ENCODE peak calls at places on chromosome 18, in seven cellular contexts. X is ureter, L is SK-MEL-5, V is BE2C, G is AG20443, S is kidney tubule cell, I is esophagus squamous epithelium. U is an unnamed sample.
A peak's percentile ranks its signal among the peaks of the same experiment; 100 is the strongest.

GRCh38 chr18:39173022-39173421 is 1607.4 kb upstream of the CELF4 start:
- DNase-seq in G (no peak), I (no peak), V (no peak), S (peak; percentile 67), L (no peak), X (no peak), U (peak; percentile 75)

GRCh38 chr18:49869354-49869753 is 56.0 kb upstream of the ACAA2 start:
- DNase-seq in G (no peak), L (no peak), I (no peak), S (no peak), V (no peak), X (no peak), U (no peak)

GRCh38 chr18:55301196-55301540 is 286.8 kb downstream of the TCF4 start:
- DNase-seq in V (no peak), G (peak; percentile 16), L (no peak), S (no peak), I (no peak), X (no peak), U (no peak)

GRCh38 chr18:7221424-7222155 is 9.3 kb upstream of the LRRC30 start:
- DNase-seq in S (peak; percentile 77), L (peak; percentile 88), I (no peak), V (peak; percentile 23), X (no peak), G (peak; percentile 65), U (peak; percentile 95)

GRCh38 chr18:48831113-48831759 is 119.5 kb downstream of the SMAD7 start:
- DNase-seq in G (no peak), V (no peak), I (no peak), X (peak; percentile 34), L (no peak), S (no peak), U (no peak)

GRCh38 chr18:48860276-48861180 is 90.2 kb downstream of the SMAD7 start:
- DNase-seq in L (no peak), X (no peak), I (no peak), V (no peak), G (no peak), S (no peak), U (no peak)

GRCh38 chr18:23862071-23862470 is 152.5 kb upstream of the TTC39C start:
- DNase-seq in G (peak; percentile 88), V (no peak), I (no peak), X (no peak), S (peak; percentile 72), L (peak; percentile 82), U (no peak)

GRCh38 chr18:14942275-14942674 is 194.3 kb downstream of the ANKRD30B start:
- DNase-seq in I (no peak), V (no peak), G (no peak), L (no peak), X (no peak), S (no peak), U (no peak)

GRCh38 chr18:3452750-3453539 is 3.0 kb downstream of the TGIF1 start:
- DNase-seq in I (no peak), G (no peak), X (no peak), V (no peak), L (no peak), S (peak; percentile 43), U (peak; percentile 67)

GRCh38 chr18:60189840-60190239 is 182.7 kb downstream of the MC4R start:
- DNase-seq in S (no peak), I (no peak), L (peak; percentile 48), X (no peak), V (no peak), G (no peak), U (no peak)

GRCh38 chr18:44815108-44815507 is 134.4 kb downstream of the SETBP1 start:
- DNase-seq in X (no peak), L (no peak), V (no peak), G (no peak), I (no peak), S (no peak), U (no peak)

GRCh38 chr18:596288-596881 is 403 bp upstream of the CLUL1 start:
- DNase-seq in X (peak; percentile 65), L (peak; percentile 38), V (no peak), S (peak; percentile 76), I (no peak), G (no peak), U (peak; percentile 98)

GRCh38 chr18:8998481-8999217 is 103.8 kb upstream of the NDUFV2 start:
- DNase-seq in S (no peak), L (no peak), G (peak; percentile 27), V (no peak), X (no peak), I (no peak), U (no peak)

GRCh38 chr18:58269931-58270330 is 225.9 kb downstream of the NEDD4L start:
- DNase-seq in I (no peak), S (peak; percentile 92), L (no peak), G (no peak), V (no peak), X (no peak), U (peak; percentile 74)

GRCh38 chr18:22685788-22686187 is 247.3 kb upstream of the RBBP8 start:
- DNase-seq in S (no peak), G (no peak), I (no peak), V (no peak), X (no peak), L (no peak), U (no peak)

GRCh38 chr18:52287151-52287550 is 52.8 kb upstream of the DCC start:
- DNase-seq in X (no peak), G (no peak), V (no peak), L (no peak), I (no peak), S (no peak), U (no peak)

GRCh38 chr18:11984091-11984490 is 2.8 kb downstream of the IMPA2 start:
- DNase-seq in V (no peak), L (no peak), S (no peak), X (no peak), G (no peak), I (no peak), U (no peak)

GRCh38 chr18:69172046-69172445 is 228.6 kb upstream of the DOK6 start:
- DNase-seq in I (no peak), V (no peak), L (no peak), X (no peak), S (no peak), G (no peak), U (no peak)